ENCODE peak calls at places on chromosomes 6 and 20, in seven cellular contexts. One of them, this sample, is unnamed.

GRCh38 chr6:113318553-113318952 is 538.6 kb upstream of the MARCKS start:
- DNase-seq in AG04450: no peak
- DNase-seq in stomach: no peak
- DNase-seq in adrenal gland: no peak
- DNase-seq in CD8-positive, alpha-beta T cell: no peak
- DNase-seq in brain microvascular endothelial cell: peak; percentile 4
- DNase-seq in neuronal stem cell: no peak
- DNase-seq in this sample: no peak

GRCh38 chr20:13610205-13610604 is 28.5 kb downstream of the TASP1 start:
- DNase-seq in AG04450: no peak
- DNase-seq in stomach: no peak
- DNase-seq in adrenal gland: no peak
- DNase-seq in CD8-positive, alpha-beta T cell: no peak
- DNase-seq in brain microvascular endothelial cell: no peak
- DNase-seq in neuronal stem cell: no peak
- DNase-seq in this sample: no peak

GRCh38 chr6:47059216-47059885 is 17.2 kb upstream of the ADGRF1 start:
- DNase-seq in AG04450: no peak
- DNase-seq in stomach: no peak
- DNase-seq in adrenal gland: no peak
- DNase-seq in CD8-positive, alpha-beta T cell: no peak
- DNase-seq in brain microvascular endothelial cell: no peak
- DNase-seq in neuronal stem cell: no peak
- DNase-seq in this sample: no peak

GRCh38 chr20:1185781-1186334 is 1.1 kb upstream of the TMEM74B start:
- DNase-seq in AG04450: no peak
- DNase-seq in stomach: peak; percentile 49
- DNase-seq in adrenal gland: peak; percentile 53
- DNase-seq in CD8-positive, alpha-beta T cell: peak; percentile 25
- DNase-seq in brain microvascular endothelial cell: no peak
- DNase-seq in neuronal stem cell: peak; percentile 57
- DNase-seq in this sample: peak; percentile 45

GRCh38 chr6:46949662-46950280 is 28.0 kb upstream of the ADGRF5 start:
- DNase-seq in AG04450: no peak
- DNase-seq in stomach: no peak
- DNase-seq in adrenal gland: no peak
- DNase-seq in CD8-positive, alpha-beta T cell: no peak
- DNase-seq in brain microvascular endothelial cell: no peak
- DNase-seq in neuronal stem cell: no peak
- DNase-seq in this sample: peak; percentile 81

GRCh38 chr6:154460306-154461071 is 50.0 kb downstream of the CNKSR3 start:
- DNase-seq in AG04450: no peak
- DNase-seq in stomach: no peak
- DNase-seq in adrenal gland: no peak
- DNase-seq in CD8-positive, alpha-beta T cell: no peak
- DNase-seq in brain microvascular endothelial cell: peak; percentile 31
- DNase-seq in neuronal stem cell: no peak
- DNase-seq in this sample: no peak

GRCh38 chr6:10587694-10588392 is 66.7 kb downstream of the GCNT2 start:
- DNase-seq in AG04450: no peak
- DNase-seq in stomach: no peak
- DNase-seq in adrenal gland: no peak
- DNase-seq in CD8-positive, alpha-beta T cell: no peak
- DNase-seq in brain microvascular endothelial cell: no peak
- DNase-seq in neuronal stem cell: no peak
- DNase-seq in this sample: no peak

GRCh38 chr6:130849501-130850039 is 22.4 kb downstream of the SMLR1 start:
- DNase-seq in AG04450: no peak
- DNase-seq in stomach: no peak
- DNase-seq in adrenal gland: no peak
- DNase-seq in CD8-positive, alpha-beta T cell: no peak
- DNase-seq in brain microvascular endothelial cell: no peak
- DNase-seq in neuronal stem cell: no peak
- DNase-seq in this sample: no peak

GRCh38 chr6:5416250-5416649 is 154.9 kb downstream of the FARS2 start:
- DNase-seq in AG04450: no peak
- DNase-seq in stomach: no peak
- DNase-seq in adrenal gland: no peak
- DNase-seq in CD8-positive, alpha-beta T cell: no peak
- DNase-seq in brain microvascular endothelial cell: no peak
- DNase-seq in neuronal stem cell: no peak
- DNase-seq in this sample: no peak

GRCh38 chr20:47126709-47127108 is 229.8 kb downstream of the ZMYND8 start:
- DNase-seq in AG04450: no peak
- DNase-seq in stomach: no peak
- DNase-seq in adrenal gland: no peak
- DNase-seq in CD8-positive, alpha-beta T cell: no peak
- DNase-seq in brain microvascular endothelial cell: peak; percentile 57
- DNase-seq in neuronal stem cell: no peak
- DNase-seq in this sample: no peak

GRCh38 chr20:2140561-2140960 is 38.9 kb downstream of the STK35 start:
- DNase-seq in AG04450: no peak
- DNase-seq in stomach: peak; percentile 43
- DNase-seq in adrenal gland: peak; percentile 69
- DNase-seq in CD8-positive, alpha-beta T cell: no peak
- DNase-seq in brain microvascular endothelial cell: no peak
- DNase-seq in neuronal stem cell: no peak
- DNase-seq in this sample: peak; percentile 25

GRCh38 chr6:6712979-6713514 is 124.5 kb downstream of the LY86 start:
- DNase-seq in AG04450: no peak
- DNase-seq in stomach: no peak
- DNase-seq in adrenal gland: no peak
- DNase-seq in CD8-positive, alpha-beta T cell: no peak
- DNase-seq in brain microvascular endothelial cell: no peak
- DNase-seq in neuronal stem cell: no peak
- DNase-seq in this sample: no peak

GRCh38 chr20:51747182-51747911 is 20.8 kb downstream of the ATP9A start:
- DNase-seq in AG04450: no peak
- DNase-seq in stomach: no peak
- DNase-seq in adrenal gland: no peak
- DNase-seq in CD8-positive, alpha-beta T cell: no peak
- DNase-seq in brain microvascular endothelial cell: no peak
- DNase-seq in neuronal stem cell: no peak
- DNase-seq in this sample: no peak

GRCh38 chr6:139372326-139373153 is 1.9 kb downstream of the CITED2 start:
- DNase-seq in AG04450: no peak
- DNase-seq in stomach: no peak
- DNase-seq in adrenal gland: no peak
- DNase-seq in CD8-positive, alpha-beta T cell: no peak
- DNase-seq in brain microvascular endothelial cell: no peak
- DNase-seq in neuronal stem cell: no peak
- DNase-seq in this sample: no peak

GRCh38 chr6:139371421-139372253 is 2.8 kb downstream of the CITED2 start:
- DNase-seq in AG04450: no peak
- DNase-seq in stomach: no peak
- DNase-seq in adrenal gland: no peak
- DNase-seq in CD8-positive, alpha-beta T cell: no peak
- DNase-seq in brain microvascular endothelial cell: no peak
- DNase-seq in neuronal stem cell: peak; percentile 24
- DNase-seq in this sample: no peak

GRCh38 chr6:139373928-139374356 is 506 bp downstream of the CITED2 start:
- DNase-seq in AG04450: no peak
- DNase-seq in stomach: no peak
- DNase-seq in adrenal gland: no peak
- DNase-seq in CD8-positive, alpha-beta T cell: no peak
- DNase-seq in brain microvascular endothelial cell: no peak
- DNase-seq in neuronal stem cell: no peak
- DNase-seq in this sample: no peak

GRCh38 chr6:139374357-139375238 is at the start of gene CITED2:
- DNase-seq in AG04450: peak; percentile 95
- DNase-seq in stomach: peak; percentile 95
- DNase-seq in adrenal gland: peak; percentile 95
- DNase-seq in CD8-positive, alpha-beta T cell: peak; percentile 92
- DNase-seq in brain microvascular endothelial cell: peak; percentile 91
- DNase-seq in neuronal stem cell: peak; percentile 96
- DNase-seq in this sample: peak; percentile 96

DNA sequence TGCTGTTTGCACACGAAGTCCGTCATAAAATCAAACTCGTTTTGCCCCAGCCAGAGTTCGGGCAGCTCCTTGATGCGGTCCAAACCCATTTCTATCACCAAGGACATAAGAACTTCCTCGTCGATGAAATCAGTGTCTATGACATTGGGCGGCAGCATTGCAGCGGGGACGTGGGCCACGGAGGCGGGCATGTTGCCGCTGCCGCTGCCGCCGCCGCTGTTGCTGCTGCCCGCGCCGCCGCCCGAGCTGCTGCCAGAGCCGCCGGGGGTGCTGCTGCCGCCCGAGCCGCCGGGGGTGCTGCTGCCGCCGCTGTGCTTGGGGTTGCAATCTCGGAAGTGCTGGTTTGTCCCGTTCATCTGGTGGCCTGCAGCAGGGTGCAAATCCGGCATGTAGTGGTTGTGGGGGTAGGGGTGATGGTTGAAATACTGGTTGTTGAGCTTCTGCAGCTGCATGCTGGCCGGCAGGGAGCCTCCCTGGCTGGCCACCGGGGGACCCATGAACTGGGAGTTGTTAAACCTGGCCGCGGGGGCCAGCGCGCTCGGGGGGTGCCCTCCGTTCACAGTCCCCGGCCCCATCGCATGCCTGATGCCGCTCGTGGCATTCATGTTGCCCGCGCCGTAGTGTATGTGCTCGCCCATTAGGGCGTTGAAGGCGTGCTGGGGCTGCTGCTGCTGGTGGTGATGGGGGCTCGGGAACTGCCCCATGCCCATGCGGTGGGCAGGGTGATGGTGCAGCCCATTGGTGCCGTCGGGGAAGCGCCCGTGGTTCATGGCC is 1.1 kb downstream of the CITED2 start:
- DNase-seq in AG04450: no peak
- DNase-seq in stomach: peak; percentile 75
- DNase-seq in adrenal gland: peak; percentile 61
- DNase-seq in CD8-positive, alpha-beta T cell: peak; percentile 73
- DNase-seq in brain microvascular endothelial cell: peak; percentile 37
- DNase-seq in neuronal stem cell: peak; percentile 21
- DNase-seq in this sample: peak; percentile 68
- H3K4me3 ChIP-seq in AG04450: peak overlapping the region; percentile 96
- H3K4me3 ChIP-seq in stomach: peak overlapping the region; percentile 76
- H3K4me3 ChIP-seq in adrenal gland: peak overlapping the region; percentile 97
- H3K4me3 ChIP-seq in CD8-positive, alpha-beta T cell: peak overlapping the region; percentile 93
- H3K4me3 ChIP-seq in brain microvascular endothelial cell: peak overlapping the region; percentile 96
- H3K4me3 ChIP-seq in neuronal stem cell: peak overlapping the region; percentile 100
- H3K4me3 ChIP-seq in this sample: peak overlapping the region; percentile 70

GRCh38 chr6:156996265-156996664 is 219.1 kb downstream of the ARID1B start:
- DNase-seq in AG04450: no peak
- DNase-seq in stomach: no peak
- DNase-seq in adrenal gland: no peak
- DNase-seq in CD8-positive, alpha-beta T cell: no peak
- DNase-seq in brain microvascular endothelial cell: no peak
- DNase-seq in neuronal stem cell: no peak
- DNase-seq in this sample: no peak

GRCh38 chr6:156992396-156992795 is 215.2 kb downstream of the ARID1B start:
- DNase-seq in AG04450: no peak
- DNase-seq in stomach: no peak
- DNase-seq in adrenal gland: no peak
- DNase-seq in CD8-positive, alpha-beta T cell: no peak
- DNase-seq in brain microvascular endothelial cell: no peak
- DNase-seq in neuronal stem cell: no peak
- DNase-seq in this sample: peak; percentile 30

GRCh38 chr6:156995502-156995901 is 218.3 kb downstream of the ARID1B start:
- DNase-seq in AG04450: no peak
- DNase-seq in stomach: no peak
- DNase-seq in adrenal gland: no peak
- DNase-seq in CD8-positive, alpha-beta T cell: no peak
- DNase-seq in brain microvascular endothelial cell: no peak
- DNase-seq in neuronal stem cell: no peak
- DNase-seq in this sample: no peak

GRCh38 chr6:156993713-156994112 is 216.5 kb downstream of the ARID1B start:
- DNase-seq in AG04450: no peak
- DNase-seq in stomach: no peak
- DNase-seq in adrenal gland: no peak
- DNase-seq in CD8-positive, alpha-beta T cell: no peak
- DNase-seq in brain microvascular endothelial cell: no peak
- DNase-seq in neuronal stem cell: no peak
- DNase-seq in this sample: no peak

DNA sequence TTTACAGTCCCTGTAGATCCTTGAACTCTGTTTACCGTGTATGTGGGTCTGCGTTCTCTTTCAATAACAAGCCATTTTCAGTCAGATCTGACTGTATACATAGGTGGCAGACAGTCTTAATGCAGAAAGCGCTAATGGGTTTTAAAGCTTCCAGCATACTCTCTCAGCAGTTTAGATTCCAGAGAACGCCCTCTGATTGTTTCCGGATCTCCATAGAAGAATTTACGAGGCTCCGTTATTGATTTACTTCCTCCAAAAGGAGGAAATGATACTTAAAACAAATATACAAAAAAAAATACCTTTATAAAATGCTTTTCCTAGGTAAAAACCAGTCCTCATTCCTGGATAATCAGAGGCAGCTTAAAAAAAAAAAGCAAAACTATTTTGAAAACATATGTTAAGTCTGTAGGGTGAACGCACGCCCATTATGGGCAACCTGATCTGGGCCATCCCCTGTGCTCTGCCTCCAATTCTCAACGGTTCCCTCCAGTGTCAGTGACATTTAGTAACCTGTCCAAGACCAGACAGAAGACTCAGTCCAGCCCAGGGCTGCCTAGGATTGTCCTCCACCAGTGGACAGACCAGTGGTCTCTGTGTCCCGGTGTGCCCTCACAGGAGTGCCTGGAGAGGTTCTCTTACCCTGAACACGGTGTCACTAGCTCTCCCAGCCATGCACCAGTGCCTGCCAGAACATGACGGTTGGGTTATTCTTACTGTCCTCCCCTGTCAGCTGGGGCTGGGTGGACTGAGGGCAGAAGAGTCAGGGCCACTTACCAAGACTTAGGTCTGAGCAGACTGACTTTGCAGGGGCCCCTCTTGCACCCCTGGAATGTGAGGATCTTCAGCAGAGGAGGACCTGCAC is 217.3 kb downstream of the ARID1B start:
- DNase-seq in AG04450: no peak
- DNase-seq in stomach: no peak
- DNase-seq in adrenal gland: no peak
- DNase-seq in CD8-positive, alpha-beta T cell: no peak
- DNase-seq in brain microvascular endothelial cell: no peak
- DNase-seq in neuronal stem cell: no peak
- DNase-seq in this sample: peak; percentile 46
- H3K27ac ChIP-seq in AG04450: no peak overlapping the region
- H3K27ac ChIP-seq in stomach: no peak overlapping the region
- H3K27ac ChIP-seq in adrenal gland: no peak overlapping the region
- H3K27ac ChIP-seq in CD8-positive, alpha-beta T cell: no peak overlapping the region
- H3K27ac ChIP-seq in brain microvascular endothelial cell: no peak overlapping the region
- H3K27ac ChIP-seq in neuronal stem cell: no peak overlapping the region
- H3K27ac ChIP-seq in this sample: peak overlapping the region; percentile 58

GRCh38 chr6:98823845-98824162 is 10.6 kb upstream of the POU3F2 start:
- DNase-seq in AG04450: no peak
- DNase-seq in stomach: no peak
- DNase-seq in adrenal gland: no peak
- DNase-seq in CD8-positive, alpha-beta T cell: no peak
- DNase-seq in brain microvascular endothelial cell: no peak
- DNase-seq in neuronal stem cell: no peak
- DNase-seq in this sample: no peak
- H3K4me3 ChIP-seq in AG04450: no peak overlapping the region
- H3K4me3 ChIP-seq in stomach: no peak overlapping the region
- H3K4me3 ChIP-seq in adrenal gland: no peak overlapping the region
- H3K4me3 ChIP-seq in CD8-positive, alpha-beta T cell: no peak overlapping the region
- H3K4me3 ChIP-seq in brain microvascular endothelial cell: peak overlapping the region; percentile 35
- H3K4me3 ChIP-seq in neuronal stem cell: peak overlapping the region; percentile 76
- H3K4me3 ChIP-seq in this sample: no peak overlapping the region

DNA sequence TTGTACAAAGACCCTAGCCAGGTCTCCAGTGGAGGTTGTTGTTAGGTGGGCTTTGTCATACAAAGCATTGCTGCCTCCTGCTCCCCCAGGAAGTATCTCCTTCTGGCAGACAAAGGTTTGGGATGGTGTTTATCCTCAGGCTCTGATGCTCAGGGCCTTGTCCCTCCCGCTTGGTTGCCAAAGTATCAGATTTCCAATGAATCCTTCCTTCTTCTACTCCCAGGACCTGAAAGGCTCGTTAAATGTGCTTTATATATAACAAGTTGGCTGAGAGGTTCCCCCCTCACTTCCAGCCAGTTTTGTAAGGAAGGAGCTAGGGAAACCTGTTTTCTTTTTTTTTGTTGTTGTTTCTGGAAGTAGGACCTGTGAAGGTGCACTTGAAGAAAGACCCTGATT is 14.4 kb downstream of the PTK7 start:
- DNase-seq in AG04450: no peak
- DNase-seq in stomach: no peak
- DNase-seq in adrenal gland: no peak
- DNase-seq in CD8-positive, alpha-beta T cell: no peak
- DNase-seq in brain microvascular endothelial cell: no peak
- DNase-seq in neuronal stem cell: no peak
- DNase-seq in this sample: no peak
- H3K27ac ChIP-seq in AG04450: peak overlapping the region; percentile 49
- H3K27ac ChIP-seq in stomach: peak overlapping the region; percentile 78
- H3K27ac ChIP-seq in adrenal gland: no peak overlapping the region
- H3K27ac ChIP-seq in CD8-positive, alpha-beta T cell: no peak overlapping the region
- H3K27ac ChIP-seq in brain microvascular endothelial cell: no peak overlapping the region
- H3K27ac ChIP-seq in neuronal stem cell: peak overlapping the region; percentile 11
- H3K27ac ChIP-seq in this sample: no peak overlapping the region